ENCODE peak calls at places on chromosomes 16 and 17, in eight cellular contexts. J is BJ; G is transverse colon; E is stimulated activated CD4-positive, alpha-beta T cell treated with anti-CD3 and anti-CD28 coated beads, Interleukin-15, amount 100 ng/mL, for 1 hour; S is A549; B is activated naive CD4-positive, alpha-beta T cell treated with anti-CD3 and anti-CD28 coated beads, Interleukin-2, amount 10 ng/mL, durations not matched to agents 7 days and 5 days; Q is EH; V is CD8-positive, alpha-beta T cell. U is an unnamed sample.

GRCh38 chr17:60086822-60087591 is 8.3 kb upstream of the HEATR6 start:
- DNase-seq in S (peak), Q (peak), J (no peak), E (no peak), B (no peak), V (no peak), G (no peak), U (no peak)

GRCh38 chr17:33671493-33671892 is 378.4 kb upstream of the ASIC2 start:
- DNase-seq in V (no peak), B (no peak), Q (no peak), S (no peak), E (no peak), G (no peak), J (no peak), U (no peak)

GRCh38 chr17:66228887-66229782 is at the start of gene APOH:
- DNase-seq in Q (no peak), E (no peak), G (no peak), S (peak), J (no peak), V (no peak), B (no peak), U (peak)

GRCh38 chr16:14337303-14338191 is 266.4 kb downstream of the MRTFB start:
- DNase-seq in E (no peak), S (no peak), V (no peak), J (no peak), Q (peak), G (no peak), B (no peak), U (peak)

GRCh38 chr16:84829168-84829965 is 9.6 kb downstream of the CRISPLD2 start:
- DNase-seq in G (peak), V (no peak), Q (peak), B (no peak), J (peak), S (no peak), E (no peak), U (no peak)

GRCh38 chr16:77298638-77299360 is 99.6 kb downstream of the SYCE1L start:
- DNase-seq in B (no peak), E (no peak), G (no peak), V (no peak), J (peak), S (peak), Q (peak), U (no peak)

GRCh38 chr16:78321611-78322010 is 222.2 kb downstream of the WWOX start:
- DNase-seq in B (no peak), G (no peak), E (no peak), S (no peak), J (no peak), V (no peak), Q (no peak), U (no peak)

GRCh38 chr16:19914877-19915276 is 30.2 kb upstream of the GPRC5B start:
- DNase-seq in J (no peak), G (no peak), S (no peak), E (no peak), V (no peak), Q (no peak), B (no peak), U (no peak)

GRCh38 chr17:13031718-13032350 is 14.0 kb upstream of the ELAC2 start:
- DNase-seq in V (peak), J (no peak), E (no peak), S (peak), B (peak), Q (peak), G (peak), U (peak)

GRCh38 chr16:26816885-26817571 is 249.7 kb upstream of the C16orf82 start:
- DNase-seq in G (no peak), Q (peak), S (no peak), V (no peak), J (no peak), B (no peak), E (no peak), U (no peak)

GRCh38 chr16:12688972-12689850 is 114.5 kb downstream of the CPPED1 start:
- DNase-seq in J (no peak), E (no peak), Q (no peak), S (no peak), B (peak), V (no peak), G (no peak), U (no peak)

GRCh38 chr16:17901309-17901708 is 430.5 kb upstream of the XYLT1 start:
- DNase-seq in S (no peak), E (no peak), G (no peak), V (no peak), J (no peak), B (no peak), Q (no peak), U (no peak)

GRCh38 chr16:84184775-84185174 is 2.1 kb downstream of the TAF1C start:
- DNase-seq in E (no peak), B (no peak), G (no peak), S (no peak), J (no peak), Q (no peak), V (no peak), U (no peak)

GRCh38 chr17:38510424-38511125 is 82.3 kb downstream of the ARHGAP23 start:
- DNase-seq in J (no peak), G (no peak), B (no peak), E (no peak), V (no peak), S (no peak), Q (peak), U (peak)

GRCh38 chr17:28518578-28518977 is 12.4 kb downstream of the FOXN1 start:
- DNase-seq in E (no peak), B (no peak), V (no peak), G (no peak), S (no peak), Q (no peak), J (no peak), U (no peak)

GRCh38 chr16:85041184-85041928 is 13.8 kb downstream of the KIAA0513 start:
- DNase-seq in E (no peak), Q (no peak), B (no peak), V (no peak), J (no peak), G (no peak), S (no peak), U (no peak)

GRCh38 chr17:57645950-57646686 is 99.0 kb downstream of the CCDC182 start:
- DNase-seq in V (no peak), G (no peak), Q (peak), B (no peak), J (no peak), E (no peak), S (no peak), U (no peak)

GRCh38 chr16:14286381-14287230 is 215.5 kb downstream of the MRTFB start:
- DNase-seq in V (no peak), S (no peak), G (peak), E (no peak), B (peak), J (no peak), Q (no peak), U (no peak)

GRCh38 chr17:33732116-33732515 is 439.0 kb upstream of the ASIC2 start:
- DNase-seq in G (no peak), Q (peak), J (no peak), S (no peak), V (no peak), B (no peak), E (no peak), U (peak)

GRCh38 chr17:2711608-2712299 is at the start of gene CLUH:
- DNase-seq in G (peak), S (peak), B (peak), Q (peak), V (peak), J (peak), E (peak), U (peak)

GRCh38 chr17:10875984-10876555 is 38.2 kb upstream of the PIRT start:
- DNase-seq in G (peak), E (no peak), B (peak), Q (peak), S (peak), J (no peak), V (no peak), U (peak)

GRCh38 chr16:17318200-17318599 is 152.6 kb downstream of the XYLT1 start:
- DNase-seq in J (no peak), B (no peak), V (no peak), G (no peak), Q (peak), E (no peak), S (peak), U (peak)

GRCh38 chr16:89909777-89910716 is 8.6 kb upstream of the MC1R start:
- DNase-seq in Q (peak), V (peak), S (peak), E (peak), G (peak), J (no peak), B (peak), U (peak)

U was measured in HuH-7.